ENCODE peak calls at places on chromosomes 16 and 17, in eight cellular contexts. B is AG09309, R is GM10248, E is tibial nerve, G is uterus, F is hepatocyte, M is H9, A is brain microvascular endothelial cell. P is an unnamed sample.

GRCh38 chr16:78669994-78670393 is 570.5 kb downstream of the WWOX start:
- DNase-seq in B (no peak), R (no peak), E (no peak), G (peak), F (no peak), M (no peak), A (peak), P (no peak)

GRCh38 chr16:8893976-8894690 is 12.0 kb downstream of the LITAFD start:
- DNase-seq in B (no peak), R (no peak), E (peak), G (no peak), F (no peak), M (no peak), A (no peak), P (no peak)

GRCh38 chr16:57091990-57092785 is at the start of gene CPNE2:
- DNase-seq in B (no peak), R (peak), E (no peak), G (peak), F (peak), M (peak), A (no peak), P (no peak)

GRCh38 chr17:60223456-60223855 is 73.7 kb downstream of the CA4 start:
- DNase-seq in B (no peak), R (no peak), E (no peak), G (no peak), F (no peak), M (no peak), A (no peak), P (no peak)

GRCh38 chr17:21287703-21288449 is 3.4 kb downstream of the MAP2K3 start:
- DNase-seq in B (peak), R (peak), E (peak), G (peak), F (peak), M (no peak), A (peak), P (peak)

GRCh38 chr16:28925386-28926228 is 569 bp upstream of the RABEP2 start:
- DNase-seq in B (peak), R (peak), E (peak), G (peak), F (peak), M (no peak), A (peak), P (peak)

GRCh38 chr16:87369796-87370719 is 13.5 kb downstream of the FBXO31 start:
- DNase-seq in B (no peak), R (no peak), E (no peak), G (no peak), F (no peak), M (no peak), A (no peak), P (no peak)

GRCh38 chr17:55348749-55349354 is 72.8 kb downstream of the MMD start:
- DNase-seq in B (no peak), R (peak), E (peak), G (peak), F (peak), M (peak), A (peak), P (peak)

GRCh38 chr16:83458612-83459011 is 349.2 kb upstream of the HSBP1 start:
- DNase-seq in B (peak), R (peak), E (no peak), G (no peak), F (no peak), M (no peak), A (peak), P (no peak)

GRCh38 chr16:67917852-67918236 is 13.8 kb downstream of the CTRL start:
- DNase-seq in B (no peak), R (no peak), E (no peak), G (no peak), F (peak), M (no peak), A (peak), P (no peak)

GRCh38 chr17:35796942-35797341 is 1.5 kb upstream of the MMP28 start:
- DNase-seq in B (no peak), R (no peak), E (no peak), G (no peak), F (no peak), M (no peak), A (no peak), P (no peak)

GRCh38 chr17:75315541-75316243 is 26.5 kb upstream of the SLC25A19 start:
- DNase-seq in B (no peak), R (peak), E (no peak), G (no peak), F (no peak), M (no peak), A (no peak), P (no peak)

GRCh38 chr16:10514369-10515055 is 65.9 kb downstream of the EMP2 start:
- DNase-seq in B (peak), R (peak), E (no peak), G (peak), F (peak), M (no peak), A (peak), P (peak)

GRCh38 chr17:18006495-18007239 is 32.3 kb downstream of the ATPAF2 start:
- DNase-seq in B (no peak), R (no peak), E (no peak), G (no peak), F (no peak), M (peak), A (no peak), P (no peak)

GRCh38 chr16:56726926-56727325 is 3.0 kb upstream of the NUP93 start:
- DNase-seq in B (no peak), R (no peak), E (no peak), G (no peak), F (no peak), M (no peak), A (no peak), P (no peak)

GRCh38 chr17:28494445-28495188 is 11.5 kb upstream of the FOXN1 start:
- DNase-seq in B (peak), R (peak), E (peak), G (peak), F (peak), M (peak), A (peak), P (peak)

GRCh38 chr17:65523853-65524664 is 37.4 kb downstream of the AXIN2 start:
- DNase-seq in B (no peak), R (no peak), E (no peak), G (no peak), F (no peak), M (no peak), A (no peak), P (no peak)

GRCh38 chr16:75074920-75075687 is 41.5 kb downstream of the LDHD start:
- DNase-seq in B (no peak), R (peak), E (no peak), G (no peak), F (no peak), M (no peak), A (no peak), P (no peak)
- TF ChIP-seq CTCF in B (no peak), R (no peak), E (no peak), G (no peak), F (no peak), M (no peak), A (no peak), P (no peak)

GRCh38 chr17:49585422-49586027 is 9.9 kb downstream of the NXPH3 start:
- DNase-seq in B (no peak), R (no peak), E (no peak), G (no peak), F (no peak), M (peak), A (no peak), P (no peak)
- TF ChIP-seq CTCF in B (peak), R (no peak), E (no peak), G (no peak), F (no peak), M (peak), A (peak), P (no peak)

DNA sequence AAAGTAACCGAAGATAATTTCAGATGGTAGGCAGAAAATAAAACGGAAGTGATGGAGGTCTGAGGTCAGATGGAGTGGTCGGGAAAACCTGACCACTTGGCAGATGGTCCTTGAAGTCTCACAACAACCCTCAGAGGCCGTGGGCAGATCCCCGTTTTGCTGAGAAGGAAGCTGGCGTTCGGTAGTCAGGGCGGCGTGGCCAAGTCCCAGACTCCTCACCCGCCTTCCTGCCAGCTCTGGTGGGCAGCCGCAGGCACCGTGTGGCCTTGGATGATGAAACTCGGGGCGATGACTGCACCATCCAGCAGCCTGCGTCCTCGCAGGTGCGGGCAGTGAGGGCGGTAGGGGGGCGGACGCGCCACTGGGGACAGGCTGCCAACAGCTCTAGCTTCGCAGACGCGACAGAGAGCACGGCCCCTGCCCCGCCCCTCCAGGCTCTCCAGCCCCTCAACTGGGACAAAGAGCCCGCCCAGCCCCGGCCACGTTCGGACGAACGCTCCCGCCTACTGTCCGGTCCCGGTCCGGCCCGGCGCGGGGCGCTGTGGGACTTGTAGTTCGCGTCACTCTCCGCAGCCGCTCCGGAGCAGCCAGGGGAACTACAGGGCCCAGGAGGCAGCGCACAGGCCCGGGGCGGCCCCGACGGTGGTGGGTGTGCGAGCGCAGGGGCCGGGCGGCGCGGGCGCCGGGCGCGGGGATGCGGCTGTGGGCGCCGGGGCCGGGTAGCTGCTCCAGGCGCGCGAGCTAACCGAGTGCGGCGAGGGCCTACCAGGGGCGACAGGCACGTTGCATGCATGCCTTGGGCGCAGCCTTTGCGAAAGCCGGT is at the start of gene GPT2:
- DNase-seq in B (peak), R (peak), E (peak), G (peak), F (peak), M (peak), A (peak), P (peak)
- TF ChIP-seq CTCF in B (no peak), R (no peak), E (peak), G (no peak), F (no peak), M (no peak), A (no peak), P (no peak)

GRCh38 chr16:30041841-30042240 is 10.8 kb upstream of the TLCD3B start:
- DNase-seq in B (no peak), R (no peak), E (no peak), G (no peak), F (no peak), M (no peak), A (no peak), P (peak)
- TF ChIP-seq CTCF in B (peak), R (no peak), E (peak), G (peak), F (peak), M (peak), A (peak), P (peak)

P was measured in AG09319.